ENCODE peak calls at places on chromosomes 11 and 22, in six cellular contexts. Y, L, D, K, T and A are unnamed samples.

GRCh38 chr22:30947821-30948454 is 20.6 kb downstream of the MORC2 start:
- DNase-seq in Y (no peak), L (no peak), D (no peak), K (peak), T (no peak), A (no peak)

GRCh38 chr11:76141901-76142300 is 64.4 kb downstream of the WNT11 start:
- DNase-seq in Y (no peak), L (no peak), D (no peak), K (no peak), T (no peak), A (no peak)

GRCh38 chr22:36303874-36304273 is 50.9 kb downstream of the APOL1 start:
- DNase-seq in Y (no peak), L (no peak), D (no peak), K (no peak), T (peak), A (no peak)

GRCh38 chr11:29217901-29218300 is 798.9 kb downstream of the KCNA4 start:
- DNase-seq in Y (no peak), L (no peak), D (no peak), K (no peak), T (no peak), A (no peak)

GRCh38 chr11:17591293-17591692 is 44.2 kb downstream of the OTOG start:
- DNase-seq in Y (no peak), L (no peak), D (no peak), K (no peak), T (no peak), A (no peak)

GRCh38 chr22:11360632-11361031 is 4167.4 kb upstream of the OR11H1 start:
- DNase-seq in Y (no peak), L (no peak), D (no peak), K (no peak), T (peak), A (no peak)

GRCh38 chr22:24486501-24486921 is 8.6 kb upstream of the UPB1 start:
- DNase-seq in Y (no peak), L (no peak), D (peak), K (no peak), T (no peak), A (no peak)

GRCh38 chr11:35139883-35140282 is 912 bp downstream of the CD44 start:
- DNase-seq in Y (no peak), L (no peak), D (no peak), K (no peak), T (no peak), A (no peak)

GRCh38 chr11:131331546-131331945 is 38.9 kb upstream of the NTM start:
- DNase-seq in Y (no peak), L (no peak), D (no peak), K (no peak), T (no peak), A (no peak)

GRCh38 chr11:90229791-90230190 is 6.9 kb upstream of the CHORDC1 start:
- DNase-seq in Y (no peak), L (no peak), D (no peak), K (no peak), T (no peak), A (no peak)

GRCh38 chr22:38938925-38939324 is 18.5 kb upstream of the APOBEC3A start:
- DNase-seq in Y (no peak), L (no peak), D (no peak), K (no peak), T (no peak), A (no peak)

GRCh38 chr11:103398829-103399228 is 289.6 kb downstream of the DYNC2H1 start:
- DNase-seq in Y (no peak), L (no peak), D (no peak), K (no peak), T (no peak), A (no peak)

GRCh38 chr11:27701262-27702105 is 1.2 kb upstream of the BDNF start:
- DNase-seq in Y (peak), L (no peak), D (no peak), K (peak), T (peak), A (peak)

GRCh38 chr11:59291228-59291627 is 67.5 kb upstream of the OR5AN1 start:
- DNase-seq in Y (no peak), L (no peak), D (no peak), K (no peak), T (no peak), A (no peak)

GRCh38 chr11:59295435-59295834 is 63.3 kb upstream of the OR5AN1 start:
- DNase-seq in Y (no peak), L (no peak), D (no peak), K (no peak), T (no peak), A (no peak)

GRCh38 chr11:59289782-59290181 is 68.9 kb upstream of the OR5AN1 start:
- DNase-seq in Y (no peak), L (no peak), D (no peak), K (no peak), T (no peak), A (no peak)

GRCh38 chr11:59289356-59289755 is 69.3 kb upstream of the OR5AN1 start:
- DNase-seq in Y (no peak), L (no peak), D (no peak), K (no peak), T (no peak), A (no peak)

DNA sequence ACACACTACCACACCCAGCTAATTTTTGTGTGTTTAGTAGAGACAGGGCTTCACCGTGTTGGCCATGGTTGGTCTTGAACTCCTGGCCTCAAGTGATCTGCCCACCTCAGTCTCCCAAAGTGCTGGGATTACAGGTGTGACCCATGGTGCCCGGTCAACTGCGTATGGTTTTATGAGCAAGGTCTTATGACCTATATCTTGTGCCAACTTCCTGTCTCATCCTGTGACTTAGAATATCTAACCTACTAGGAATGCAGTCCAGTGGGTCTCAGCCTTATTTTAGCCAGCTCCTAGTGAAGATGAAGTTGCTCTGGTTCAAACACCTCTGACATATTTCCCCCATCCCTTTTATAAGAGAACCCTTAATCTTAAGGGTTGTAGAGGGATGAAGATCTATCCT is 66.1 kb upstream of the OR5AN1 start:
- DNase-seq in Y (no peak), L (no peak), D (no peak), K (no peak), T (no peak), A (no peak)
- TF ChIP-seq CTCF in Y (no peak), L (no peak), D (no peak), K (no peak), T (no peak), A (no peak)

GRCh38 chr11:109426442-109426841 is 4.5 kb downstream of the C11orf87 start:
- DNase-seq in Y (no peak), L (no peak), D (no peak), K (peak), T (no peak), A (no peak)
- TF ChIP-seq CTCF in Y (peak), L (peak), D (no peak), K (peak), T (no peak), A (peak)

GRCh38 chr22:43159484-43160178 is 8.3 kb downstream of the TSPO start:
- DNase-seq in Y (no peak), L (peak), D (no peak), K (no peak), T (no peak), A (peak)
- TF ChIP-seq CTCF in Y (peak), L (peak), D (no peak), K (peak), T (no peak), A (peak)

DNA sequence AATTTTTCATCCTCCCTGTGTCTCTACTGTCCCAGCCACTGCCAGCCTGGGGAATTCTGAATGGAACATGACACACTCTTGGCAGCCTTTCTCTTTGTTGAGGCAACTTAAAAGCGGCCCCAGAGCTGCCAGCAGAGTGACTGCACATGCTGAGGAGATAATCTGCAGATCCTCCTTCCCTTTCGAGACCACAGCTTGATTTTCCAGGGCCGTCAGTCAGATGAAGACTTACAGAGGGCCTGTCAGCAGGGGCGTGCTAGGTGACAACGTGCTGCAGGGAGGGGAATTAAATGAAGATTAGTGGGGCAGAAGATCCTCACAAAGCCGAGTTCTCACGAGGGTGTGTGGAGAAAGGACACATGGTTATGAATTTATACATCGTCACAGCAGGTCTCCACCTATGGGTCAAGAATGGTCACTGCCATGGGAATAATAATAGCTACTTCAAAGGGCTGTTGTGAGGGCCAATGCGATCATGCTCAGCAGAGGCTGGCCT is 193.5 kb upstream of the PITPNB start:
- DNase-seq in Y (peak), L (peak), D (no peak), K (peak), T (no peak), A (no peak)
- TF ChIP-seq CTCF in Y (peak), L (peak), D (no peak), K (peak), T (peak), A (peak)

GRCh38 chr11:119100960-119101349 is 698 bp downstream of the DPAGT1 start:
- DNase-seq in Y (no peak), L (no peak), D (no peak), K (no peak), T (no peak), A (no peak)

GRCh38 chr11:119099707-119100106 is 1.9 kb downstream of the DPAGT1 start:
- DNase-seq in Y (no peak), L (no peak), D (no peak), K (no peak), T (no peak), A (no peak)

GRCh38 chr11:119101759-119102423 is at the start of gene DPAGT1:
- DNase-seq in Y (peak), L (peak), D (peak), K (peak), T (peak), A (peak)

GRCh38 chr11:119101367-119101758 is 290 bp downstream of the DPAGT1 start:
- DNase-seq in Y (no peak), L (no peak), D (no peak), K (peak), T (peak), A (no peak)

GRCh38 chr11:119100246-119100959 is 1.2 kb downstream of the DPAGT1 start:
- DNase-seq in Y (no peak), L (no peak), D (no peak), K (no peak), T (no peak), A (no peak)
- TF ChIP-seq CTCF in Y (no peak), L (no peak), D (peak), K (peak), T (no peak), A (no peak)

GRCh38 chr11:88656960-88657738 is 319.6 kb upstream of the CTSC start:
- DNase-seq in Y (no peak), L (no peak), D (no peak), K (no peak), T (no peak), A (no peak)
- TF ChIP-seq CTCF in Y (no peak), L (no peak), D (no peak), K (no peak), T (no peak), A (no peak)

GRCh38 chr11:119095066-119095880 is 6.4 kb downstream of the DPAGT1 start:
- DNase-seq in Y (peak), L (peak), D (peak), K (peak), T (peak), A (peak)
- TF ChIP-seq CTCF in Y (peak), L (no peak), D (no peak), K (no peak), T (peak), A (peak)

DNA sequence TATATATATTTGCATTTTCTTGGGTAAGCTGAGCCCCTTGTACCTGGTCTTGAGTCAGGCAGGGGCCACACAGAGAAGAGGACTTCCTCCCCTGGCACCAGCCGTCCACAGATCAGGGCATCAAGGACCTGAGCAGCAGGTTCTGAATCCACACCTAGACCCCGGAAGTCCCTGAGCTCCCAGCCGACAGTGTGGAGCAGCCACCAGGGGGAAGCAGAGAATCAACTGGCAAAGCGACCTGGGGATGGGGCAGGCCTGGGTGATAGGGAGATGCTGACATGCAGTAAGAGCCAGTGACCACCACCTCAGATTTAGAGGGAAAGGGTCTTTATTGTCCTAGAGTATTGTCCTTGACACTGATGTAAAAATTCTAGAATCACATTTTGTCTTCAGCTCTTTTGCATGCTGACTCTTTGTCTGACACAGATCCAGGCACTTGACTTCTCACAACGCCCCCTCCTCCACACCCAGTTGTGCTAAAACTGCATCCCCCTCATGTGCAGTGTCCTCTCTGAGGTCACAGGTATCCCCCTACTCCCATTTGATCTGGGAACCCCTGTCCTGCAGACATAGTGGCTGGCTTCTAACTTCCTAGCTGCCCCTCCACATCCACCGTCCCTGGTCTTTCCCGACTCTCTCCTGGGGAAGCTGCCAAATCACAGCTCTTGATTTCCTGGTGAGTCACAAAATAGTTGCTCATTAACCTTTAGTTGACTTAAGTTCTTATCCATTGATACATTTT is 109.3 kb downstream of the GGTLC2 start:
- DNase-seq in Y (no peak), L (peak), D (peak), K (peak), T (no peak), A (peak)
- TF ChIP-seq CTCF in Y (peak), L (peak), D (peak), K (peak), T (peak), A (peak)

GRCh38 chr11:94171693-94172440 is 43.2 kb downstream of the PANX1 start:
- DNase-seq in Y (no peak), L (peak), D (peak), K (peak), T (no peak), A (peak)
- TF ChIP-seq CTCF in Y (peak), L (peak), D (peak), K (peak), T (peak), A (peak)

DNA sequence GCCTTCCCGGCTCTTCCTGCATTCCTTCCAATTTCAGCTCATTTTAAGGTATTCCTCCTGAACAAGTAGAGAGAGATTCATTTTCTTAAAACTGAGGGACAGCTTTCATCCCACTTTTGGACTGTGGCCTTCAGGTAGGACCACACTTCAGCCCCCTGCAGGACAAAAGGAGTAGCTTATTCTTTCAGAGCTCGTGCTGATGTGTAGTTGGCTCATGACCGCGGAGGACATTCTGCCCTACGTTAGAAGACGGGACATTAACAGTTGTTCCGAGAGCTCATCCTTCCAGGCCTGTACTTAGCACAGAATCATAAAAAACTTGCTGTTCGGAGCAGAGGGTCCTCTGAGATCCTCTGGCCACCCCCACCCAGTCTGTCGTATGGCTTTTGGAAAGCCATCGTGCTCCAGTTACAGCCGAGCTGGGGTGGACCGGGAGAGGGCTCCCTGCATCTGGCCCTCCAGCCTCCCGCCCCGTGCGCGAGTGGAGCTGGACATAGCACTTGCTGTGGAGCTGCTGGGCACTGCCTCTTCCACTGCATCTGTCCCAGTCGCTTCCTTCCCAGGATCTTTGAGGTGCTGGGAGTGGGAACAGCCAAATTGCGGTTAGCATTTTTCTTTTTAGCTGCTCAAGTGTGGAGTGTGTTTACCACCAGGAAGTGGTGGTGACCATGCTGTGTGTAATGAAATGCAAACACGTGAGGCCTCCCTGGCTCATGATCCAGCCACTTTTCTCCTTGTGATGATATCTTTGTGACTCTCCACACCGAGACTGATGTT is 250.3 kb downstream of the TBC1D22A start:
- DNase-seq in Y (no peak), L (no peak), D (no peak), K (no peak), T (no peak), A (no peak)
- TF ChIP-seq CTCF in Y (peak), L (peak), D (no peak), K (no peak), T (no peak), A (peak)